ENCODE peak calls at places on chromosomes 3 and 15, in four cellular contexts. One of them, this sample, is unnamed. For H3K36me3, the result is how much of the 10 kb centered on the place peaks cover.

GRCh38 chr3:189898559-189899153 is 222.0 kb downstream of the P3H2 start:
- DNase-seq in GM12878: no peak
- DNase-seq in HepG2: no peak
- DNase-seq in H1: no peak
- DNase-seq in this sample: no peak

GRCh38 chr15:65762914-65763787 is 28.9 kb downstream of the DENND4A start:
- DNase-seq in HepG2: no peak
- DNase-seq in GM12878: no peak
- DNase-seq in H1: no peak
- DNase-seq in this sample: no peak

GRCh38 chr3:177822826-177823225 is 625.5 kb upstream of the TBL1XR1 start:
- DNase-seq in H1: no peak
- DNase-seq in HepG2: no peak
- DNase-seq in GM12878: no peak
- DNase-seq in this sample: no peak

GRCh38 chr3:89000886-89001285 is 106.5 kb upstream of the EPHA3 start:
- DNase-seq in GM12878: no peak
- DNase-seq in H1: no peak
- DNase-seq in HepG2: no peak
- DNase-seq in this sample: no peak

GRCh38 chr3:190432216-190432615 is 17.5 kb downstream of the TMEM207 start:
- DNase-seq in H1: no peak
- DNase-seq in HepG2: no peak
- DNase-seq in GM12878: no peak
- DNase-seq in this sample: no peak

GRCh38 chr3:183265157-183265642 is 12.1 kb downstream of the B3GNT5 start:
- DNase-seq in H1: no peak
- DNase-seq in HepG2: no peak
- DNase-seq in GM12878: no peak
- DNase-seq in this sample: no peak

GRCh38 chr15:91133511-91133910 is 33.5 kb downstream of the SV2B start:
- DNase-seq in HepG2: no peak
- DNase-seq in H1: no peak
- DNase-seq in GM12878: no peak
- DNase-seq in this sample: peak

GRCh38 chr3:10315101-10315500 is 5.8 kb downstream of the SEC13 start:
- DNase-seq in HepG2: no peak
- DNase-seq in GM12878: no peak
- DNase-seq in H1: no peak
- DNase-seq in this sample: no peak

GRCh38 chr3:73254062-73254461 is 192.6 kb downstream of the EBLN2 start:
- DNase-seq in H1: no peak
- DNase-seq in HepG2: no peak
- DNase-seq in GM12878: no peak
- DNase-seq in this sample: no peak

GRCh38 chr15:60569596-60569995 is 90.7 kb upstream of the ICE2 start:
- DNase-seq in GM12878: no peak
- DNase-seq in HepG2: no peak
- DNase-seq in H1: no peak
- DNase-seq in this sample: no peak

GRCh38 chr15:57526615-57527014 is 65.1 kb upstream of the MYZAP start:
- DNase-seq in GM12878: no peak
- DNase-seq in H1: no peak
- DNase-seq in HepG2: no peak
- DNase-seq in this sample: no peak

GRCh38 chr3:132417695-132418520 is 606 bp downstream of the DNAJC13 start:
- DNase-seq in H1: no peak
- DNase-seq in HepG2: peak
- DNase-seq in GM12878: peak
- DNase-seq in this sample: peak
- TF ChIP-seq SUZ12 in H1: no peak
- TF ChIP-seq SUZ12 in HepG2: no peak
- TF ChIP-seq SUZ12 in GM12878: no peak
- TF ChIP-seq SUZ12 in this sample: no peak

DNA sequence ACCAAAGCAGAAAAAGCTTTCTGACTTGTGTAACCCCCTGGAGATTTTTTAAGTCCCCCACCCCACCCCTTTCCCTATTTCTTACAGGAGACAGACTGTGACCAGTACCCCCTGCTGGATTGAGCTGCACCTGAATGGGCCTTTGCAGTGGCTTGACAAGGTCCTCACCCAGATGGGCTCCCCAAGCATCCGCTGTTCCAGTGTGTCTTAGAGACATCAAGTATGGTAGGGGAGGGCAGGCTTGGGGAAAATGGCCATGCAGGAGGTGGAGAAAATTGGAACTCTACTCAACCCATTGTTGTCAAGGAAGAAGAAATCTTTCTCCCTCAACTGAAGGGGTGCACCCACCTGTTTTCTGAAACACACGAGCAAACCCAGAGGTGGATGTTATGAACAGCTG is 64.1 kb downstream of the AAGAB start:
- DNase-seq in GM12878: no peak
- DNase-seq in HepG2: no peak
- DNase-seq in H1: peak
- DNase-seq in this sample: no peak
- H3K36me3 ChIP-seq in GM12878: under half
- H3K36me3 ChIP-seq in HepG2: under half
- H3K36me3 ChIP-seq in H1: under half
- H3K36me3 ChIP-seq in this sample: half or more

DNA sequence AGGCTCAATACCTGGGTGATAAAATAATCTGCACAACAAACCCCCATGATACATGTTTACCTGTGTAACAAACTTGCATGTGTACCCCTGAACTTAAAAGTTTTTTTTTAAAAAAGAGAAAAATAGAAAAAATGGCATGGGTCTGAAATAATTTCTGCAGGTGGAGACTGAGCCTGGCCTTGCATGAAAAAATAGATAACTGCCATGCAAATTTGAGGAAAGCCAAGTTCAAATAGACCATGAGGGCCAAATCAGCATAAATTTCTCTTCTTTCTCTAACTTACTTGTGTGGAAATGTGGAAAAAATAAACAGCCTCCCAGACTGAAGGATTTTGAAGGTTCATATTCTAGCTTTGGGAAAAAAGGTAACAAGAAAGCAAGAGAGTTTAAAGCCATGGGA is 744 bp upstream of the ACKR4 start:
- DNase-seq in HepG2: no peak
- DNase-seq in H1: no peak
- DNase-seq in GM12878: no peak
- DNase-seq in this sample: no peak
- TF ChIP-seq SUZ12 in HepG2: no peak
- TF ChIP-seq SUZ12 in H1: no peak
- TF ChIP-seq SUZ12 in GM12878: no peak
- TF ChIP-seq SUZ12 in this sample: no peak

DNA sequence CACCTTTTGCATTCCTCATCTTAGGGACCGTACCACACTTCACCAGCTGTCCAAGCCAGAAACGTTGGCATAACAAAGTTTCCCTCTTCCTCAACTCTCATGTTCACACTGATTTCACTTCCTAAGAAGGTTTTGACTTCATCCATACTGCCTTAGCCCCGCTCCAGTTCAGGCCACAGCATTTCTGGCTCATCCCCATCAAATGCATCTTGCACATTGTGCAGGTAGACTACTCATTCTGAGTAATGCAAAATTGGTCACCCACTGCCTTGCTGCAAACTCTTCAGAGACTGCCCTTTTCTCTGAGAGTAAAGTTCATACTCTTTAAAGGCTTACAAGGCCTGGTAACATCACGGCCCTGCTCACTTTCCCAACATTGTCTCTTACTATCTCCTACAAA is 8.8 kb downstream of the NUSAP1 start:
- DNase-seq in GM12878: no peak
- DNase-seq in HepG2: no peak
- DNase-seq in H1: no peak
- DNase-seq in this sample: no peak
- H3K36me3 ChIP-seq in GM12878: under half
- H3K36me3 ChIP-seq in HepG2: under half
- H3K36me3 ChIP-seq in H1: half or more
- H3K36me3 ChIP-seq in this sample: half or more

GRCh38 chr15:67127925-67128324 is 62.5 kb downstream of the SMAD3 start:
- DNase-seq in H1: no peak
- DNase-seq in GM12878: no peak
- DNase-seq in HepG2: no peak
- DNase-seq in this sample: no peak

GRCh38 chr15:67133026-67133425 is 67.6 kb downstream of the SMAD3 start:
- DNase-seq in H1: no peak
- DNase-seq in GM12878: no peak
- DNase-seq in HepG2: no peak
- DNase-seq in this sample: no peak

GRCh38 chr15:67130673-67131601 is 65.5 kb downstream of the SMAD3 start:
- DNase-seq in GM12878: no peak
- DNase-seq in H1: no peak
- DNase-seq in HepG2: no peak
- DNase-seq in this sample: no peak

GRCh38 chr15:67132276-67132675 is 66.9 kb downstream of the SMAD3 start:
- DNase-seq in HepG2: no peak
- DNase-seq in GM12878: no peak
- DNase-seq in H1: no peak
- DNase-seq in this sample: no peak

GRCh38 chr15:67130166-67130565 is 64.8 kb downstream of the SMAD3 start:
- DNase-seq in H1: no peak
- DNase-seq in HepG2: no peak
- DNase-seq in GM12878: no peak
- DNase-seq in this sample: no peak
- TF ChIP-seq SUZ12 in H1: no peak
- TF ChIP-seq SUZ12 in HepG2: no peak
- TF ChIP-seq SUZ12 in GM12878: no peak
- TF ChIP-seq SUZ12 in this sample: no peak

GRCh38 chr3:51508255-51508654 is 8.4 kb upstream of the DCAF1 start:
- DNase-seq in GM12878: no peak
- DNase-seq in H1: no peak
- DNase-seq in HepG2: no peak
- DNase-seq in this sample: no peak
- H3K36me3 ChIP-seq in GM12878: under half
- H3K36me3 ChIP-seq in H1: under half
- H3K36me3 ChIP-seq in HepG2: under half
- H3K36me3 ChIP-seq in this sample: under half